ENCODE peak calls at places on chromosome 2, in seven cellular contexts. I is stimulated activated CD4-positive, alpha-beta T cell treated with anti-CD3 and anti-CD28 coated beads, Interleukin-2, amount 100 ng/mL, for 24 hours; R is kidney tubule cell; F is adipocyte; K is mesenteric fat pad; S is EL; X is smooth muscle cell of the brain vasculature. A is an unnamed sample.
A peak's percentile ranks its signal among the peaks of the same experiment; 100 is the strongest.

GRCh38 chr2:158998486-158999248 is 30.2 kb downstream of the TANC1 start:
- DNase-seq in X (no peak), K (no peak), R (no peak), I (no peak), S (peak; percentile 35), F (no peak), A (peak; percentile 51)

GRCh38 chr2:28989973-28990372 is 8.9 kb downstream of the TOGARAM2 start:
- DNase-seq in X (no peak), I (no peak), K (no peak), R (no peak), F (no peak), S (no peak), A (no peak)

GRCh38 chr2:8304821-8305766 is 376.8 kb upstream of the ID2 start:
- DNase-seq in F (no peak), R (no peak), S (no peak), K (no peak), I (no peak), X (no peak), A (no peak)

GRCh38 chr2:163266772-163267171 is 428.2 kb upstream of the KCNH7 start:
- DNase-seq in F (peak; percentile 92), X (peak; percentile 37), R (peak; percentile 81), K (no peak), S (peak; percentile 96), I (no peak), A (no peak)

GRCh38 chr2:182589121-182589520 is 126.9 kb upstream of the DNAJC10 start:
- DNase-seq in I (no peak), S (no peak), K (no peak), R (no peak), X (no peak), F (no peak), A (no peak)

GRCh38 chr2:85864654-85865053 is 24.1 kb downstream of the ST3GAL5 start:
- DNase-seq in I (no peak), S (no peak), F (no peak), K (no peak), R (no peak), X (no peak), A (no peak)

GRCh38 chr2:232668805-232669444 is 28.2 kb upstream of the GIGYF2 start:
- DNase-seq in R (no peak), X (peak; percentile 24), K (no peak), I (no peak), S (peak; percentile 12), F (peak; percentile 40), A (peak; percentile 14)

GRCh38 chr2:233247744-233248143 is 3.7 kb upstream of the ATG16L1 start:
- DNase-seq in K (no peak), F (no peak), I (peak; percentile 70), S (peak; percentile 36), X (no peak), R (peak; percentile 99), A (no peak)

GRCh38 chr2:238695538-238695937 is 152.3 kb upstream of the TWIST2 start:
- DNase-seq in X (no peak), F (no peak), S (no peak), R (no peak), I (no peak), K (no peak), A (no peak)

GRCh38 chr2:64453710-64454315 is at the start of gene LGALSL:
- DNase-seq in X (no peak), F (peak; percentile 76), I (no peak), K (peak; percentile 92), S (peak; percentile 52), R (peak; percentile 79), A (peak; percentile 67)

GRCh38 chr2:149527998-149528775 is 59.4 kb downstream of the MMADHC start:
- DNase-seq in R (no peak), X (no peak), I (no peak), S (no peak), F (no peak), K (no peak), A (no peak)

GRCh38 chr2:199757466-199757865 is 93.5 kb downstream of the FTCDNL1 start:
- DNase-seq in F (peak; percentile 26), I (no peak), R (no peak), S (no peak), X (no peak), K (no peak), A (peak; percentile 75)

GRCh38 chr2:212284166-212284565 is 254.4 kb downstream of the ERBB4 start:
- DNase-seq in X (no peak), R (no peak), I (no peak), S (no peak), F (no peak), K (no peak), A (no peak)

GRCh38 chr2:215811409-215812355 is 201.7 kb downstream of the MREG start:
- DNase-seq in R (no peak), S (no peak), X (no peak), I (no peak), K (no peak), F (no peak), A (no peak)

GRCh38 chr2:191678437-191679110 is 638 bp downstream of the NABP1 start:
- DNase-seq in X (no peak), K (peak; percentile 90), S (peak; percentile 46), F (peak; percentile 64), R (peak; percentile 86), I (peak; percentile 77), A (no peak)

GRCh38 chr2:159617080-159617479 is 732 bp upstream of the BAZ2B start:
- DNase-seq in X (no peak), S (no peak), I (no peak), F (no peak), K (no peak), R (no peak), A (no peak)

GRCh38 chr2:225867071-225867470 is 467.6 kb downstream of the NYAP2 start:
- DNase-seq in R (no peak), F (no peak), I (no peak), X (no peak), S (no peak), K (no peak), A (no peak)

GRCh38 chr2:74544634-74545033 is 9.1 kb downstream of the LOXL3 start:
- DNase-seq in I (no peak), R (no peak), X (no peak), S (no peak), K (no peak), F (no peak), A (no peak)

GRCh38 chr2:157839162-157839801 is 36.8 kb downstream of the ACVR1 start:
- DNase-seq in K (no peak), S (peak; percentile 75), X (peak; percentile 70), F (peak; percentile 89), R (peak; percentile 25), I (no peak), A (no peak)

GRCh38 chr2:88254437-88255081 is 84.4 kb downstream of the THNSL2 start:
- DNase-seq in X (no peak), I (no peak), F (no peak), S (peak; percentile 34), R (peak; percentile 15), K (no peak), A (no peak)

GRCh38 chr2:84389794-84390193 is 69.3 kb downstream of the SUCLG1 start:
- DNase-seq in I (no peak), K (no peak), S (no peak), F (no peak), R (no peak), X (no peak), A (no peak)

GRCh38 chr2:10161206-10161931 is 38.8 kb downstream of the RRM2 start:
- DNase-seq in R (peak; percentile 28), K (no peak), F (no peak), I (no peak), X (no peak), S (no peak), A (no peak)

GRCh38 chr2:202375006-202375610 is 1.0 kb upstream of the BMPR2 start:
- DNase-seq in F (peak; percentile 85), K (no peak), R (peak; percentile 69), X (peak; percentile 44), I (peak; percentile 52), S (peak; percentile 77), A (no peak)

GRCh38 chr2:218805627-218806026 is 23.7 kb downstream of the CYP27A1 start:
- DNase-seq in R (peak; percentile 28), F (peak; percentile 54), X (peak; percentile 74), I (no peak), S (peak; percentile 17), K (no peak), A (no peak)

GRCh38 chr2:41928593-41928992 is 119.2 kb upstream of the PKDCC start:
- DNase-seq in X (no peak), K (no peak), I (no peak), S (peak; percentile 89), F (peak; percentile 69), R (peak; percentile 78), A (no peak)

GRCh38 chr2:233353101-233353768 is 1.1 kb upstream of the DGKD start:
- DNase-seq in K (peak; percentile 86), F (no peak), R (no peak), I (no peak), X (no peak), S (no peak), A (no peak)

GRCh38 chr2:168780671-168781071 is 21.8 kb upstream of the NOSTRIN start:
- DNase-seq in X (no peak), K (no peak), R (peak; percentile 67), S (no peak), I (no peak), F (no peak), A (no peak)

A was measured in C1 segment of cervical spinal cord.